ENCODE peak calls at places on chromosomes 7 and 10, in five cellular contexts. One of them, this sample, is unnamed.

GRCh38 chr10:3729397-3729796 is 55.6 kb downstream of the KLF6 start:
- DNase-seq in CD14-positive monocyte: no peak
- DNase-seq in endothelial cell: no peak
- DNase-seq in RKO: no peak
- DNase-seq in tibial artery: no peak
- DNase-seq in this sample: peak

GRCh38 chr7:45543470-45543869 is 30.7 kb upstream of the ADCY1 start:
- DNase-seq in CD14-positive monocyte: no peak
- DNase-seq in endothelial cell: no peak
- DNase-seq in RKO: no peak
- DNase-seq in tibial artery: no peak
- DNase-seq in this sample: no peak

GRCh38 chr10:76428541-76429330 is 997.3 kb downstream of the LRMDA start:
- DNase-seq in CD14-positive monocyte: no peak
- DNase-seq in endothelial cell: no peak
- DNase-seq in RKO: peak
- DNase-seq in tibial artery: peak
- DNase-seq in this sample: peak

GRCh38 chr7:114412548-114412947 is 2.1 kb upstream of the FOXP2 start:
- DNase-seq in CD14-positive monocyte: no peak
- DNase-seq in endothelial cell: no peak
- DNase-seq in RKO: no peak
- DNase-seq in tibial artery: no peak
- DNase-seq in this sample: no peak

GRCh38 chr10:44033008-44033407 is 351.9 kb downstream of the CXCL12 start:
- DNase-seq in CD14-positive monocyte: no peak
- DNase-seq in endothelial cell: no peak
- DNase-seq in RKO: no peak
- DNase-seq in tibial artery: no peak
- DNase-seq in this sample: no peak

GRCh38 chr10:22433875-22434274 is 88.6 kb downstream of the SPAG6 start:
- DNase-seq in CD14-positive monocyte: no peak
- DNase-seq in endothelial cell: no peak
- DNase-seq in RKO: peak
- DNase-seq in tibial artery: no peak
- DNase-seq in this sample: peak

GRCh38 chr7:7157177-7157886 is 25.0 kb upstream of the C1GALT1 start:
- DNase-seq in CD14-positive monocyte: no peak
- DNase-seq in endothelial cell: no peak
- DNase-seq in RKO: no peak
- DNase-seq in tibial artery: peak
- DNase-seq in this sample: peak

GRCh38 chr7:129980667-129981066 is 27.9 kb upstream of the UBE2H start:
- DNase-seq in CD14-positive monocyte: no peak
- DNase-seq in endothelial cell: no peak
- DNase-seq in RKO: no peak
- DNase-seq in tibial artery: no peak
- DNase-seq in this sample: no peak

GRCh38 chr10:110208614-110209398 is 1.4 kb downstream of the MXI1 start:
- DNase-seq in CD14-positive monocyte: no peak
- DNase-seq in endothelial cell: no peak
- DNase-seq in RKO: peak
- DNase-seq in tibial artery: peak
- DNase-seq in this sample: peak

GRCh38 chr10:11687779-11688447 is 54.3 kb upstream of the ECHDC3 start:
- DNase-seq in CD14-positive monocyte: no peak
- DNase-seq in endothelial cell: no peak
- DNase-seq in RKO: no peak
- DNase-seq in tibial artery: no peak
- DNase-seq in this sample: no peak

GRCh38 chr10:3811331-3811870 is 26.4 kb upstream of the KLF6 start:
- DNase-seq in CD14-positive monocyte: peak
- DNase-seq in endothelial cell: no peak
- DNase-seq in RKO: no peak
- DNase-seq in tibial artery: no peak
- DNase-seq in this sample: peak

GRCh38 chr10:121308046-121308445 is 290.2 kb downstream of the FGFR2 start:
- DNase-seq in CD14-positive monocyte: no peak
- DNase-seq in endothelial cell: no peak
- DNase-seq in RKO: no peak
- DNase-seq in tibial artery: no peak
- DNase-seq in this sample: no peak

GRCh38 chr7:122304604-122304975 is at the start of gene FEZF1:
- DNase-seq in CD14-positive monocyte: no peak
- DNase-seq in endothelial cell: peak
- DNase-seq in RKO: peak
- DNase-seq in tibial artery: no peak
- DNase-seq in this sample: peak

GRCh38 chr10:123141791-123142700 is 5.9 kb upstream of the HMX2 start:
- DNase-seq in CD14-positive monocyte: no peak
- DNase-seq in endothelial cell: no peak
- DNase-seq in RKO: no peak
- DNase-seq in tibial artery: no peak
- DNase-seq in this sample: no peak

GRCh38 chr10:101394522-101395133 is 40.7 kb downstream of the BTRC start:
- DNase-seq in CD14-positive monocyte: no peak
- DNase-seq in endothelial cell: no peak
- DNase-seq in RKO: peak
- DNase-seq in tibial artery: no peak
- DNase-seq in this sample: no peak

This sample was measured in ACHN.